ENCODE peak calls at places on chromosomes 6 and 20, in ten cellular contexts. I is activated naive CD8-positive, alpha-beta T cell treated with anti-CD3 and anti-CD28 coated beads, Interleukin-2, amount 50 U/mL, for 16 hours; P is C1 segment of cervical spinal cord; V is lower lobe of right lung; J is type B pancreatic cell; N is HFFc6; R is T-helper 1 cell; T is stimulated activated CD4-positive, alpha-beta T cell treated with anti-CD3 and anti-CD28 coated beads, Interleukin-15, amount 100 ng/mL, for 1 hour; U is NCI-H2029; K is SHP77. X is an unnamed sample.

GRCh38 chr20:63978319-63979220 is 872 bp downstream of the SAMD10 start:
- DNase-seq in I (no peak), P (no peak), V (peak), J (peak), N (no peak), R (no peak), T (no peak), U (peak), K (peak), X (no peak)

GRCh38 chr6:72857791-72858190 is 235.9 kb downstream of the KCNQ5 start:
- DNase-seq in I (no peak), P (no peak), V (no peak), J (no peak), N (peak), R (no peak), T (no peak), U (no peak), K (no peak), X (no peak)

GRCh38 chr6:12291083-12291784 is 1.1 kb downstream of the EDN1 start:
- DNase-seq in I (no peak), P (no peak), V (no peak), J (no peak), N (no peak), R (no peak), T (no peak), U (no peak), K (no peak), X (no peak)

GRCh38 chr20:37972256-37973058 is 60.8 kb downstream of the TTI1 start:
- DNase-seq in I (no peak), P (no peak), V (no peak), J (peak), N (no peak), R (no peak), T (no peak), U (no peak), K (no peak), X (no peak)

GRCh38 chr20:24256307-24256706 is 213.1 kb upstream of the SYNDIG1 start:
- DNase-seq in I (no peak), P (no peak), V (no peak), J (no peak), N (no peak), R (no peak), T (no peak), U (no peak), K (no peak), X (no peak)

GRCh38 chr20:49570828-49571552 is 3.1 kb upstream of the PTGIS start:
- DNase-seq in I (no peak), P (no peak), V (no peak), J (no peak), N (peak), R (no peak), T (no peak), U (no peak), K (no peak), X (no peak)

GRCh38 chr6:32176476-32177181 is 745 bp upstream of the AGPAT1 start:
- DNase-seq in I (no peak), P (no peak), V (no peak), J (no peak), N (peak), R (no peak), T (no peak), U (no peak), K (no peak), X (no peak)

GRCh38 chr20:15060265-15061060 is 723.1 kb upstream of the FLRT3 start:
- DNase-seq in I (no peak), P (no peak), V (no peak), J (no peak), N (no peak), R (no peak), T (no peak), U (no peak), K (no peak), X (no peak)

GRCh38 chr6:10559492-10560150 is 38.5 kb downstream of the GCNT2 start:
- DNase-seq in I (no peak), P (no peak), V (no peak), J (no peak), N (no peak), R (no peak), T (no peak), U (no peak), K (no peak), X (no peak)

GRCh38 chr6:24565196-24565595 is 70.4 kb downstream of the ALDH5A1 start:
- DNase-seq in I (no peak), P (no peak), V (no peak), J (no peak), N (no peak), R (no peak), T (no peak), U (no peak), K (no peak), X (no peak)

GRCh38 chr20:61899971-61900370 is 165.7 kb downstream of the TAF4 start:
- DNase-seq in I (no peak), P (peak), V (peak), J (no peak), N (no peak), R (no peak), T (no peak), U (no peak), K (no peak), X (no peak)